ENCODE peak calls at places on chromosomes 2 and 18, in nine cellular contexts. L is HEK293T; W is heart right ventricle; M is heart left ventricle; O is NCI-H1436; D is left cardiac atrium; P is CD4-positive, alpha-beta T cell; T is spleen; U is stimulated activated naive B cell treated with anti-CD40 and anti-IgM and Interleukin-4, amounts not matched to agents 10 μg/mL and 1 μg/mL and 100 μg/mL, for 72 hours. A is an unnamed sample.

GRCh38 chr18:62802523-62802922 is 87.2 kb downstream of the PHLPP1 start:
- DNase-seq in L (no peak), W (no peak), M (no peak), O (no peak), D (no peak), P (no peak), T (no peak), U (no peak), A (no peak)

GRCh38 chr18:78766651-78767533 is 212.7 kb upstream of the SALL3 start:
- DNase-seq in L (no peak), W (no peak), M (no peak), O (no peak), D (no peak), P (no peak), T (no peak), U (no peak), A (no peak)

GRCh38 chr2:111250448-111251030 is 129.8 kb downstream of the BCL2L11 start:
- DNase-seq in L (no peak), W (no peak), M (no peak), O (no peak), D (no peak), P (no peak), T (no peak), U (no peak), A (no peak)

GRCh38 chr2:12805032-12805431 is 88.3 kb downstream of the TRIB2 start:
- DNase-seq in L (no peak), W (no peak), M (no peak), O (no peak), D (no peak), P (no peak), T (no peak), U (no peak), A (no peak)

GRCh38 chr2:39913648-39914456 is 134.8 kb upstream of the THUMPD2 start:
- DNase-seq in L (peak), W (peak), M (no peak), O (peak), D (no peak), P (no peak), T (no peak), U (no peak), A (no peak)

GRCh38 chr2:235854276-235854675 is 313.9 kb downstream of the GBX2 start:
- DNase-seq in L (no peak), W (no peak), M (peak), O (no peak), D (no peak), P (no peak), T (peak), U (no peak), A (no peak)

GRCh38 chr2:129482626-129483025 is 496.8 kb upstream of the RAB6C start:
- DNase-seq in L (no peak), W (no peak), M (no peak), O (no peak), D (no peak), P (no peak), T (no peak), U (no peak), A (no peak)

GRCh38 chr2:43360137-43360536 is 133.7 kb upstream of the ZFP36L2 start:
- DNase-seq in L (no peak), W (no peak), M (no peak), O (no peak), D (no peak), P (no peak), T (no peak), U (no peak), A (no peak)

GRCh38 chr2:211665299-211665698 is 873.3 kb downstream of the ERBB4 start:
- DNase-seq in L (no peak), W (no peak), M (no peak), O (no peak), D (no peak), P (no peak), T (no peak), U (no peak), A (no peak)

GRCh38 chr2:188280811-188281222 is 10.9 kb upstream of the GULP1 start:
- DNase-seq in L (no peak), W (no peak), M (no peak), O (no peak), D (no peak), P (no peak), T (no peak), U (no peak), A (no peak)

GRCh38 chr2:239949537-239949936 is 75.6 kb downstream of the NDUFA10 start:
- DNase-seq in L (no peak), W (no peak), M (no peak), O (no peak), D (peak), P (no peak), T (no peak), U (no peak), A (peak)

GRCh38 chr2:138115664-138116063 is 151.4 kb downstream of the HNMT start:
- DNase-seq in L (no peak), W (no peak), M (no peak), O (no peak), D (no peak), P (no peak), T (no peak), U (no peak), A (no peak)

GRCh38 chr2:45651415-45652089 is at the start of gene PRKCE:
- DNase-seq in L (peak), W (peak), M (peak), O (no peak), D (peak), P (peak), T (peak), U (peak), A (peak)

GRCh38 chr2:218516614-218517013 is 51.5 kb downstream of the USP37 start:
- DNase-seq in L (peak), W (no peak), M (no peak), O (no peak), D (no peak), P (no peak), T (no peak), U (no peak), A (no peak)

GRCh38 chr2:163657257-163657656 is 78.6 kb downstream of the FIGN start:
- DNase-seq in L (no peak), W (no peak), M (no peak), O (no peak), D (no peak), P (no peak), T (no peak), U (no peak), A (no peak)

GRCh38 chr2:207252979-207253640 is 87.4 kb upstream of the KLF7 start:
- DNase-seq in L (no peak), W (no peak), M (no peak), O (peak), D (no peak), P (no peak), T (no peak), U (no peak), A (no peak)

GRCh38 chr2:202084265-202084664 is 11.2 kb downstream of the KIAA2012 start:
- DNase-seq in L (peak), W (no peak), M (no peak), O (no peak), D (no peak), P (no peak), T (no peak), U (no peak), A (no peak)

GRCh38 chr2:234880551-234881211 is 71.1 kb upstream of the SH3BP4 start:
- DNase-seq in L (no peak), W (no peak), M (no peak), O (no peak), D (no peak), P (no peak), T (no peak), U (no peak), A (no peak)

GRCh38 chr2:182018218-182018617 is 32.6 kb downstream of the PPP1R1C start:
- DNase-seq in L (no peak), W (no peak), M (no peak), O (no peak), D (no peak), P (no peak), T (no peak), U (no peak), A (no peak)

GRCh38 chr2:143161982-143162837 is 33.0 kb downstream of the ARHGAP15 start:
- DNase-seq in L (peak), W (peak), M (no peak), O (peak), D (peak), P (peak), T (peak), U (peak), A (no peak)

GRCh38 chr2:200336980-200337615 is 30.6 kb downstream of the SPATS2L start:
- DNase-seq in L (no peak), W (no peak), M (no peak), O (no peak), D (no peak), P (no peak), T (no peak), U (no peak), A (no peak)

A was measured in aorta.